ENCODE peak calls at places on chromosomes 2 and 18, in five cellular contexts. One of them, this sample, is unnamed.
A peak's percentile ranks its signal among the peaks of the same experiment; 100 is the strongest.

GRCh38 chr2:24832991-24833671 is 39.9 kb downstream of the CENPO start:
- DNase-seq in upper lobe of left lung: no peak
- DNase-seq in RWPE1: no peak
- DNase-seq in neural progenitor cell: peak; percentile 57
- DNase-seq in stomach: no peak
- DNase-seq in this sample: no peak

GRCh38 chr18:62952807-62953206 is 237.5 kb downstream of the PHLPP1 start:
- DNase-seq in upper lobe of left lung: no peak
- DNase-seq in RWPE1: no peak
- DNase-seq in stomach: no peak
- DNase-seq in neural progenitor cell: no peak
- DNase-seq in this sample: no peak

GRCh38 chr2:235041221-235041917 is 89.6 kb downstream of the SH3BP4 start:
- DNase-seq in stomach: no peak
- DNase-seq in neural progenitor cell: no peak
- DNase-seq in upper lobe of left lung: peak; percentile 54
- DNase-seq in RWPE1: no peak
- DNase-seq in this sample: no peak

GRCh38 chr2:61604433-61604832 is 66.3 kb upstream of the XPO1 start:
- DNase-seq in RWPE1: no peak
- DNase-seq in neural progenitor cell: no peak
- DNase-seq in stomach: no peak
- DNase-seq in upper lobe of left lung: no peak
- DNase-seq in this sample: no peak

GRCh38 chr2:38438133-38438532 is 61.1 kb upstream of the ATL2 start:
- DNase-seq in stomach: no peak
- DNase-seq in RWPE1: no peak
- DNase-seq in upper lobe of left lung: no peak
- DNase-seq in neural progenitor cell: no peak
- DNase-seq in this sample: no peak

GRCh38 chr2:165293439-165294420 is 54.5 kb downstream of the SCN2A start:
- DNase-seq in RWPE1: peak; percentile 66
- DNase-seq in upper lobe of left lung: no peak
- DNase-seq in stomach: no peak
- DNase-seq in neural progenitor cell: peak; percentile 94
- DNase-seq in this sample: peak; percentile 24

GRCh38 chr2:144414324-144414845 is 105.5 kb downstream of the ZEB2 start:
- DNase-seq in neural progenitor cell: no peak
- DNase-seq in stomach: no peak
- DNase-seq in RWPE1: peak; percentile 76
- DNase-seq in upper lobe of left lung: no peak
- DNase-seq in this sample: no peak

GRCh38 chr2:100776445-100776844 is 43.5 kb upstream of the NPAS2 start:
- DNase-seq in stomach: no peak
- DNase-seq in neural progenitor cell: no peak
- DNase-seq in RWPE1: no peak
- DNase-seq in upper lobe of left lung: no peak
- DNase-seq in this sample: no peak

GRCh38 chr2:55123851-55124269 is 73.6 kb upstream of the RTN4 start:
- DNase-seq in stomach: no peak
- DNase-seq in neural progenitor cell: peak; percentile 73
- DNase-seq in upper lobe of left lung: no peak
- DNase-seq in RWPE1: no peak
- DNase-seq in this sample: no peak

GRCh38 chr2:69385443-69386151 is 1.4 kb downstream of the GFPT1 start:
- DNase-seq in stomach: no peak
- DNase-seq in RWPE1: peak; percentile 21
- DNase-seq in upper lobe of left lung: no peak
- DNase-seq in neural progenitor cell: no peak
- DNase-seq in this sample: no peak

GRCh38 chr18:24517554-24517953 is 57.1 kb downstream of the HRH4 start:
- DNase-seq in stomach: no peak
- DNase-seq in RWPE1: no peak
- DNase-seq in neural progenitor cell: no peak
- DNase-seq in upper lobe of left lung: peak; percentile 21
- DNase-seq in this sample: no peak

GRCh38 chr2:198660491-198660890 is 797.2 kb downstream of the SATB2 start:
- DNase-seq in neural progenitor cell: no peak
- DNase-seq in stomach: no peak
- DNase-seq in upper lobe of left lung: no peak
- DNase-seq in RWPE1: no peak
- DNase-seq in this sample: no peak

GRCh38 chr2:41141146-41141791 is 689.4 kb upstream of the SLC8A1 start:
- DNase-seq in upper lobe of left lung: no peak
- DNase-seq in RWPE1: no peak
- DNase-seq in stomach: no peak
- DNase-seq in neural progenitor cell: no peak
- DNase-seq in this sample: no peak

DNA sequence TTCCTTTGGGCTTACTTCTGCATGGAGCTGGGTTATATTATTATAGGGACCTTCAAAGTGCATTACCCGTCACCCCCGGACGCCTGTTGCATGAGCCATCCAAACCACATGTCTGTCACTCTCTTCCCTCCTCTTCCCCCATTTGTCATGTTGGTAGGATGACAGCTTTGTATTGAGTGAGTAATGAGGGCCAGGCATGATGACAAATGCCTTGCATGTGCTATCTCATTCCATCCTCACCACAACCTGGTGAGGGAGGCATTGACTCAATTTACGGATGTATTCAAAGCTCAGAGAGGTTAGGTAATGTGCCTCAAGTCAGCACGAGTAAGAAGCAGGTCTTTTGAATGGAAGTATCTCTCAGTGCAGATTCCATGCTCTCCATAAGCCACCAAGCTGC is 510.5 kb upstream of the TNP1 start:
- DNase-seq in stomach: no peak
- DNase-seq in RWPE1: peak; percentile 72
- DNase-seq in neural progenitor cell: no peak
- DNase-seq in upper lobe of left lung: no peak
- DNase-seq in this sample: no peak
- TF ChIP-seq CTCF in stomach: no peak
- TF ChIP-seq CTCF in RWPE1: no peak
- TF ChIP-seq CTCF in neural progenitor cell: no peak
- TF ChIP-seq CTCF in upper lobe of left lung: no peak
- TF ChIP-seq CTCF in this sample: no peak

GRCh38 chr2:237507478-237507877 is 20.4 kb downstream of the MLPH start:
- DNase-seq in neural progenitor cell: no peak
- DNase-seq in stomach: no peak
- DNase-seq in RWPE1: no peak
- DNase-seq in upper lobe of left lung: no peak
- DNase-seq in this sample: no peak

GRCh38 chr2:237509151-237509550 is 22.1 kb downstream of the MLPH start:
- DNase-seq in RWPE1: no peak
- DNase-seq in stomach: no peak
- DNase-seq in neural progenitor cell: no peak
- DNase-seq in upper lobe of left lung: no peak
- DNase-seq in this sample: no peak

GRCh38 chr2:237501892-237502513 is 15.0 kb downstream of the MLPH start:
- DNase-seq in upper lobe of left lung: no peak
- DNase-seq in stomach: no peak
- DNase-seq in neural progenitor cell: no peak
- DNase-seq in RWPE1: no peak
- DNase-seq in this sample: no peak

GRCh38 chr2:237508361-237508760 is 21.3 kb downstream of the MLPH start:
- DNase-seq in RWPE1: no peak
- DNase-seq in upper lobe of left lung: no peak
- DNase-seq in stomach: no peak
- DNase-seq in neural progenitor cell: no peak
- DNase-seq in this sample: no peak

DNA sequence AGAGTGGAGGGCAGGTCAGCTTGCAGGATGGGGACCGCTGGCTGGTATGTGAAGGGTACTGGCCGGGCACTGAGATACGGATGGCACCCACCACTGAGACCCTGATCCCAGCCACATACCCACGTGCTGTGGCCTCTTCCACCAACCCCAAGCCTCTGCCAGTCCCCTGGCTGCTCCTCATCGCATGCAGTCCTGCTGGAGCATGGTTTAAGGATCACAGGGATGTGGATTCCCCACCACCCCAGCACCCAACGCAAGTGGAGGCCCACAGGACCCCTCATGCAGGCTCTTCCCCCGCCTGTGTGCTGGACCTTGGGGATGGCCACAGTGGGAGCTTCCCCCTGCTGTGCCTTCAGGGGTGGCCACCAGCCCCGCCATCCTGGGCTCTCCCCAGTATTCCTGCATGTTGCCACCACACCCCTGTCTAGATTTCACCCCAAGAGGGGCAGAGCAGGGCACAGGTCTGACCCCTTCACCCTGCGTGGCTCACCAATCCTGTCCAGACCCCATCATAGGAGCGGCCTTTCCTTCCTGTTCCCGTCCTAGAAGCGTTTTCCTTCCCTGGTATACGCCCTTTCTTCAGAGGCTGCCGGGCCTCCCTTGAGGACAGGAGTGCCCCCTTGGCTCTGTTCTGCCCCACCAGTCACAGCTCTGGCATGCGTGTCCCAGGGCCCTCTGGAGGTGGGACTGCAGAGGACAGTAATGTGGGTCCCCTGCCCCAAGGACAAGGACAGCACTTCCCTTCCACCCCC is 18.3 kb downstream of the MLPH start:
- DNase-seq in neural progenitor cell: no peak
- DNase-seq in upper lobe of left lung: peak; percentile 48
- DNase-seq in stomach: no peak
- DNase-seq in RWPE1: no peak
- DNase-seq in this sample: no peak
- TF ChIP-seq CTCF in neural progenitor cell: no peak
- TF ChIP-seq CTCF in upper lobe of left lung: no peak
- TF ChIP-seq CTCF in stomach: no peak
- TF ChIP-seq CTCF in RWPE1: no peak
- TF ChIP-seq CTCF in this sample: no peak

GRCh38 chr2:132584976-132585817 is 84.8 kb downstream of the LYPD1 start:
- DNase-seq in stomach: no peak
- DNase-seq in neural progenitor cell: no peak
- DNase-seq in upper lobe of left lung: peak; percentile 74
- DNase-seq in RWPE1: no peak
- DNase-seq in this sample: no peak
- TF ChIP-seq CTCF in stomach: no peak
- TF ChIP-seq CTCF in neural progenitor cell: no peak
- TF ChIP-seq CTCF in upper lobe of left lung: no peak
- TF ChIP-seq CTCF in RWPE1: no peak
- TF ChIP-seq CTCF in this sample: no peak

DNA sequence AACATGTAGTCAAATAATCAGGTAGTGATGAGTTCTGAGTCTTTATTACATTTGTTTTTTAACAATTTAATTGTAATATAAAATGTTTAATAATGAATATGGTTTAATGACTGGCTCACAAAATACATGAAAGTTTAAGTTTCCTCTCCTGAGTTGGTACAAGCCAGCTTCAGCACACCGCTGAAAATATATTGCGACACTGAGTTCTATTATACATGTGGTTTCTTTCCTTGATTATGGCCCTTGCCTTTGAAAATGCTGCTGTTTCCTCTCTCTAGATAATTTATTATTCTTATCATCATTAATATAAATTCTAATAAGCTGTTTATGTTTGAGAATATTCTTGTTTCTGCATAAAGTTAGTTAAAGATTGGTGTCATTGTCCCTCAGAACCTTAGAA is 249.3 kb downstream of the PARD3B start:
- DNase-seq in RWPE1: no peak
- DNase-seq in upper lobe of left lung: no peak
- DNase-seq in neural progenitor cell: no peak
- DNase-seq in stomach: no peak
- DNase-seq in this sample: no peak
- TF ChIP-seq CTCF in RWPE1: no peak
- TF ChIP-seq CTCF in upper lobe of left lung: no peak
- TF ChIP-seq CTCF in neural progenitor cell: no peak
- TF ChIP-seq CTCF in stomach: no peak
- TF ChIP-seq CTCF in this sample: no peak

GRCh38 chr2:159521272-159521671 is 95.1 kb downstream of the BAZ2B start:
- DNase-seq in stomach: no peak
- DNase-seq in upper lobe of left lung: no peak
- DNase-seq in neural progenitor cell: no peak
- DNase-seq in RWPE1: no peak
- DNase-seq in this sample: no peak

GRCh38 chr2:159518321-159519005 is 97.9 kb downstream of the BAZ2B start:
- DNase-seq in RWPE1: peak; percentile 8
- DNase-seq in upper lobe of left lung: no peak
- DNase-seq in stomach: no peak
- DNase-seq in neural progenitor cell: no peak
- DNase-seq in this sample: no peak

GRCh38 chr2:159513745-159514144 is 102.6 kb downstream of the BAZ2B start:
- DNase-seq in RWPE1: no peak
- DNase-seq in upper lobe of left lung: no peak
- DNase-seq in stomach: no peak
- DNase-seq in neural progenitor cell: no peak
- DNase-seq in this sample: no peak

GRCh38 chr2:159515482-159515881 is 100.9 kb downstream of the BAZ2B start:
- DNase-seq in stomach: no peak
- DNase-seq in neural progenitor cell: no peak
- DNase-seq in RWPE1: no peak
- DNase-seq in upper lobe of left lung: no peak
- DNase-seq in this sample: no peak

GRCh38 chr2:159516241-159516758 is 100.0 kb downstream of the BAZ2B start:
- DNase-seq in upper lobe of left lung: no peak
- DNase-seq in neural progenitor cell: peak; percentile 11
- DNase-seq in stomach: no peak
- DNase-seq in RWPE1: peak; percentile 69
- DNase-seq in this sample: no peak
- TF ChIP-seq CTCF in upper lobe of left lung: no peak
- TF ChIP-seq CTCF in neural progenitor cell: no peak
- TF ChIP-seq CTCF in stomach: no peak
- TF ChIP-seq CTCF in RWPE1: no peak
- TF ChIP-seq CTCF in this sample: no peak

DNA sequence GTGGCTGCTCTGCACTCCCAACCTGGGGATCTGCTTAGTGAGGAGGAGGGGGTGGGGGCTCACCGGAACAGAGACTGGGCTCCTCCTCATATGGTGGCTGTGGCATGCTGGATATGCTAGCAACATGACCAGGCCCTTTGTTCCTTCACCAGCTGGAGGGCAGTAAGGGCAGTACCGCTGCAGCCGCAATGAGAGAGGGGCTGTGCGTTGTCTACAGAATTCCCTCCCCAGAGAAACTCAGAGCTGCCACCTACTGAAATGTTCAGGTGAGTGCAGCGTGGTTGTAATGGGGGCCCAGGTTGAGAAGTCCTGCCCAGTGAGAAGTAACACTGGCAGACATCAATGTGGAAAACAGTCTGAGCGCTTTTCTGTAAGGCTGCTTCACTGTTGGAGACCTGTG is 1211.9 kb upstream of the NXPH2 start:
- DNase-seq in stomach: no peak
- DNase-seq in RWPE1: no peak
- DNase-seq in upper lobe of left lung: no peak
- DNase-seq in neural progenitor cell: peak; percentile 13
- DNase-seq in this sample: no peak
- TF ChIP-seq CTCF in stomach: no peak
- TF ChIP-seq CTCF in RWPE1: no peak
- TF ChIP-seq CTCF in upper lobe of left lung: no peak
- TF ChIP-seq CTCF in neural progenitor cell: no peak
- TF ChIP-seq CTCF in this sample: no peak

DNA sequence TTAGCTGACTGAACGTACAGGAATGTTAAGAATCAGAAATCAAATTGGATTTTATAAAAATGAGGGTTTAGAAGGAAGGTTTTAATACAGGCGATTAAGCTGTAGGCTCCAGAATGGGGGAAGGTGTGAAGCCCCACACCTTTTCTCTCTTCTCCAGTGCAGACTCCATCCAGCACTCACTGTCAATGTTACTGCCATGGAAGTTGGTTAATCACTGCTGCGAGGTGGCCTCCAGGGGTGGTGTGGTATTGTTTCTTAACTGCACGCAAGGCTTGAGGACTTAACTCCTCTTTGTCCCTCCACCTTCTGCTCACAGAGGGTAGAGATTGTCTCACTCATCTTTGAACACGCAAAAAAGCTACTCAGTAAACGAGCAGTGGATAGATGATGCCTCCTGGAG is 26.9 kb upstream of the YWHAQ start:
- DNase-seq in neural progenitor cell: no peak
- DNase-seq in RWPE1: no peak
- DNase-seq in upper lobe of left lung: no peak
- DNase-seq in stomach: no peak
- DNase-seq in this sample: no peak
- TF ChIP-seq CTCF in neural progenitor cell: no peak
- TF ChIP-seq CTCF in RWPE1: no peak
- TF ChIP-seq CTCF in upper lobe of left lung: no peak
- TF ChIP-seq CTCF in stomach: no peak
- TF ChIP-seq CTCF in this sample: no peak